ENCODE peak calls at places on chromosomes 12 and 14, in six cellular contexts. C is GM13976, G is HS-5, M is endothelial cell of umbilical vein, W is NCI-H1092, O is cardiac muscle cell. E is an unnamed sample.

GRCh38 chr12:42945927-42946326 is 356.4 kb upstream of the PRICKLE1 start:
- DNase-seq in C (no peak), G (no peak), M (no peak), W (no peak), O (no peak), E (no peak)

GRCh38 chr14:71952381-71953363 is 20.4 kb downstream of the RGS6 start:
- DNase-seq in C (no peak), G (no peak), M (no peak), W (no peak), O (no peak), E (no peak)

GRCh38 chr12:69987453-69988102 is 162.6 kb downstream of the MYRFL start:
- DNase-seq in C (no peak), G (peak), M (peak), W (no peak), O (peak), E (peak)

GRCh38 chr12:6646276-6647082 is 753 bp downstream of the ACRBP start:
- DNase-seq in C (no peak), G (no peak), M (no peak), W (no peak), O (no peak), E (no peak)

GRCh38 chr12:124916370-124917134 is 2.1 kb upstream of the UBC start:
- DNase-seq in C (no peak), G (peak), M (peak), W (no peak), O (peak), E (peak)

GRCh38 chr12:22803725-22804124 is 178.8 kb downstream of the ETNK1 start:
- DNase-seq in C (no peak), G (no peak), M (no peak), W (no peak), O (no peak), E (no peak)

GRCh38 chr12:52647601-52648000 is 4.4 kb downstream of the KRT2 start:
- DNase-seq in C (no peak), G (no peak), M (no peak), W (no peak), O (no peak), E (no peak)

GRCh38 chr12:131010376-131011131 is 56.8 kb downstream of the ADGRD1 start:
- DNase-seq in C (no peak), G (no peak), M (no peak), W (no peak), O (no peak), E (no peak)

GRCh38 chr12:116690016-116690709 is 47.7 kb downstream of the SPRING1 start:
- DNase-seq in C (no peak), G (no peak), M (no peak), W (no peak), O (no peak), E (no peak)

GRCh38 chr12:95621725-95622124 is 70.4 kb upstream of the USP44 start:
- DNase-seq in C (no peak), G (no peak), M (no peak), W (no peak), O (no peak), E (no peak)

GRCh38 chr12:111225307-111225706 is 143.6 kb downstream of the PHETA1 start:
- DNase-seq in C (no peak), G (no peak), M (no peak), W (no peak), O (no peak), E (no peak)

GRCh38 chr12:97308576-97309198 is 153.9 kb upstream of the RMST start:
- DNase-seq in C (no peak), G (peak), M (peak), W (peak), O (peak), E (peak)

GRCh38 chr12:109578330-109578927 is 4.8 kb downstream of the MVK start:
- DNase-seq in C (no peak), G (no peak), M (no peak), W (no peak), O (no peak), E (no peak)

GRCh38 chr12:25876383-25877045 is 82.0 kb upstream of the RASSF8 start:
- DNase-seq in C (no peak), G (no peak), M (no peak), W (no peak), O (no peak), E (no peak)

GRCh38 chr12:107320929-107321618 is 227.7 kb upstream of the CRY1 start:
- DNase-seq in C (no peak), G (no peak), M (no peak), W (no peak), O (peak), E (peak)

GRCh38 chr12:11872055-11872454 is 198.7 kb upstream of the BCL2L14 start:
- DNase-seq in C (no peak), G (no peak), M (no peak), W (no peak), O (no peak), E (no peak)

GRCh38 chr12:131910302-131911110 is 16.1 kb downstream of the ULK1 start:
- DNase-seq in C (no peak), G (no peak), M (no peak), W (no peak), O (no peak), E (no peak)

GRCh38 chr12:124213606-124214347 is 81.1 kb upstream of the RFLNA start:
- DNase-seq in C (no peak), G (no peak), M (no peak), W (no peak), O (peak), E (no peak)

GRCh38 chr14:97618401-97618800 is 821.2 kb downstream of the VRK1 start:
- DNase-seq in C (no peak), G (no peak), M (no peak), W (no peak), O (no peak), E (no peak)

GRCh38 chr14:60648934-60649814 is at the start of gene SIX1:
- DNase-seq in C (peak), G (peak), M (peak), W (peak), O (peak), E (peak)

GRCh38 chr12:20376984-20377383 is 8.6 kb downstream of the PDE3A start:
- DNase-seq in C (no peak), G (no peak), M (peak), W (no peak), O (peak), E (peak)

GRCh38 chr12:630656-631632 is 32.3 kb downstream of the NINJ2 start:
- DNase-seq in C (peak), G (no peak), M (peak), W (no peak), O (no peak), E (peak)